ENCODE peak calls at places on chromosome 15, in eight cellular contexts. V, K, Z, I, O, R, U and H are unnamed samples.
A peak's percentile ranks its signal among the peaks of the same experiment; 100 is the strongest.

GRCh38 chr15:39131605-39132004 is 449.3 kb upstream of the THBS1 start:
- DNase-seq in Z (no peak), U (no peak), R (no peak), I (no peak), O (no peak), K (no peak), V (peak; percentile 35), H (no peak)

GRCh38 chr15:31457631-31458526 is 131.2 kb downstream of the KLF13 start:
- DNase-seq in R (no peak), Z (no peak), V (peak; percentile 58), K (no peak), I (no peak), O (no peak), U (peak; percentile 76), H (no peak)

GRCh38 chr15:64651573-64652260 is 123.7 kb downstream of the RBPMS2 start:
- DNase-seq in K (peak; percentile 17), U (no peak), Z (no peak), I (no peak), O (no peak), R (peak; percentile 55), V (no peak), H (peak; percentile 63)

GRCh38 chr15:50135123-50135541 is 16.1 kb upstream of the ATP8B4 start:
- DNase-seq in Z (no peak), I (no peak), V (no peak), O (no peak), U (no peak), K (no peak), R (no peak), H (no peak)

GRCh38 chr15:98896802-98897732 is 110.5 kb downstream of the PGPEP1L start:
- DNase-seq in R (no peak), K (no peak), V (peak; percentile 99), Z (peak; percentile 98), U (peak; percentile 99), I (no peak), O (peak; percentile 49), H (no peak)

GRCh38 chr15:83515171-83515570 is 68.0 kb downstream of the SH3GL3 start:
- DNase-seq in K (no peak), V (no peak), O (no peak), R (no peak), U (no peak), I (no peak), Z (no peak), H (no peak)

GRCh38 chr15:36940636-36941285 is 159.6 kb downstream of the MEIS2 start:
- DNase-seq in Z (no peak), R (no peak), I (no peak), U (no peak), O (no peak), K (no peak), V (no peak), H (no peak)

GRCh38 chr15:93076875-93077274 is 12.1 kb downstream of the RGMA start:
- DNase-seq in R (no peak), Z (no peak), I (no peak), V (no peak), K (no peak), U (no peak), O (no peak), H (no peak)

GRCh38 chr15:36407647-36408046 is 171.8 kb upstream of the CDIN1 start:
- DNase-seq in V (peak; percentile 89), O (no peak), R (no peak), Z (no peak), U (peak; percentile 70), K (no peak), I (no peak), H (no peak)

GRCh38 chr15:42267286-42267685 is 5.7 kb upstream of the GANC start:
- DNase-seq in O (no peak), V (no peak), U (peak; percentile 41), R (no peak), Z (no peak), I (no peak), K (no peak), H (no peak)

GRCh38 chr15:41557673-41558399 is 1.2 kb upstream of the TYRO3 start:
- DNase-seq in K (peak; percentile 52), I (peak; percentile 60), U (peak; percentile 74), Z (peak; percentile 25), O (peak; percentile 54), V (peak; percentile 79), R (peak; percentile 80), H (peak; percentile 84)

GRCh38 chr15:38504680-38505467 is 50.9 kb downstream of the FAM98B start:
- DNase-seq in U (peak; percentile 2), I (no peak), V (peak; percentile 16), R (no peak), K (no peak), Z (no peak), O (no peak), H (no peak)

GRCh38 chr15:81357178-81357686 is 16.8 kb downstream of the TMC3 start:
- DNase-seq in Z (no peak), V (no peak), I (no peak), K (no peak), O (no peak), U (no peak), R (no peak), H (no peak)
- TF ChIP-seq CTCF in Z (no peak), V (peak; percentile 5), I (no peak), K (no peak), O (peak; percentile 15), U (peak; percentile 3), R (no peak), H (no peak)

GRCh38 chr15:27850050-27850449 is 249.1 kb downstream of the OCA2 start:
- DNase-seq in V (no peak), I (no peak), Z (no peak), K (no peak), O (no peak), R (no peak), U (no peak), H (no peak)

GRCh38 chr15:27850961-27851636 is 248.0 kb downstream of the OCA2 start:
- DNase-seq in Z (no peak), U (no peak), O (no peak), K (no peak), R (no peak), I (no peak), V (no peak), H (no peak)

GRCh38 chr15:27854601-27855000 is 244.5 kb downstream of the OCA2 start:
- DNase-seq in Z (no peak), I (no peak), K (no peak), V (no peak), U (no peak), R (no peak), O (no peak), H (no peak)

GRCh38 chr15:27853624-27854455 is 245.3 kb downstream of the OCA2 start:
- DNase-seq in K (no peak), U (no peak), V (no peak), O (no peak), R (no peak), I (no peak), Z (no peak), H (no peak)

GRCh38 chr15:27851811-27852210 is 247.3 kb downstream of the OCA2 start:
- DNase-seq in V (no peak), I (no peak), Z (no peak), U (no peak), O (no peak), R (no peak), K (no peak), H (no peak)
- TF ChIP-seq CTCF in V (no peak), I (no peak), Z (no peak), U (no peak), O (no peak), R (no peak), K (no peak), H (no peak)

GRCh38 chr15:85760049-85760448 is 34.7 kb downstream of the KLHL25 start:
- DNase-seq in K (no peak), I (no peak), R (no peak), Z (no peak), V (no peak), U (no peak), O (no peak), H (no peak)

GRCh38 chr15:85762039-85762755 is 32.5 kb downstream of the KLHL25 start:
- DNase-seq in I (no peak), K (no peak), V (no peak), U (no peak), O (no peak), Z (no peak), R (no peak), H (no peak)

GRCh38 chr15:85759391-85759790 is 35.3 kb downstream of the KLHL25 start:
- DNase-seq in O (no peak), V (no peak), I (no peak), U (no peak), K (no peak), R (no peak), Z (no peak), H (no peak)

GRCh38 chr15:85761635-85762034 is 33.1 kb downstream of the KLHL25 start:
- DNase-seq in R (no peak), I (no peak), V (peak; percentile 71), Z (no peak), O (no peak), U (peak; percentile 49), K (no peak), H (no peak)

DNA sequence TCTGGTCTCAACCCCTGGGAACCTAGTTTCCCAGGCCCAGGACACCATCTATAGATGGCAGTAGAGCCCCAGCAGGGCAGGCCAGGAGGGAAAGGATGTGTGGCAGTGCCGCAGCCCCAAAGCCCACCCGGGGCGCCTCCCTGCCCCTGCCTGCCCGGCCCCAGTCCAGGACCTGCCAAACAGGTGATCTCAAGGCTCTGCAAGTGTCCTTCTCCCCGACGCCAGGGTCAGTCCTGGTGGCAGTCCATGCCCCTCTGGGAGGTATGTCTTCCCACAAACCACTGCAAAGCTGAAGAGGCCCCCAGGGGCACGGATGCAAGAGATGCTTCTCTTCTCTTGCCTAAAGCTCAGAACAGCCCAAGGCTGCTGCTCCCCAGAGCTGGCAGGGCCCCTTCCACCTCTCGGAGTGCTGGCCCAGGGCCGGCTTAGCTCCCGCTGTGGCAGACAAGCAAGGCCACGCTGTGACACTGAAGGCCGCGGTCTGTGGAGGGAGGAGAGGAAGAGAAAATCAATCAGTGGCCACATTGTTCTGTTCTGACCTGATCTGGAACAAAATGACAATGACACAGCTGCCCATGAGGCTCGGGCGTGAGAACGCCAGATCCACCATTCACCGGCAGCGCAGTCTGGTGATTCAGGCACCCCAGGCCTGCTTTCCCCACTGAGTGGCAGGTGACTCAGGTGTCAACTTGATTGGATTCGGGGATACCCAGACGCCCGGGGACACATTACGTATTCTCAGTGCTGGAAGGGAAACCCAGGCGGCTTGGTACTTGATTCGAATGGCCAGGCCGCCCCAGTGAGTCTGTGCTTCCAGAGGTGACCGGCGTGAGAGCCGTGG is 34.0 kb downstream of the KLHL25 start:
- DNase-seq in V (no peak), R (no peak), O (no peak), Z (no peak), K (no peak), I (no peak), U (no peak), H (no peak)
- TF ChIP-seq CTCF in V (peak; percentile 39), R (no peak), O (no peak), Z (no peak), K (no peak), I (no peak), U (no peak), H (peak; percentile 21)

DNA sequence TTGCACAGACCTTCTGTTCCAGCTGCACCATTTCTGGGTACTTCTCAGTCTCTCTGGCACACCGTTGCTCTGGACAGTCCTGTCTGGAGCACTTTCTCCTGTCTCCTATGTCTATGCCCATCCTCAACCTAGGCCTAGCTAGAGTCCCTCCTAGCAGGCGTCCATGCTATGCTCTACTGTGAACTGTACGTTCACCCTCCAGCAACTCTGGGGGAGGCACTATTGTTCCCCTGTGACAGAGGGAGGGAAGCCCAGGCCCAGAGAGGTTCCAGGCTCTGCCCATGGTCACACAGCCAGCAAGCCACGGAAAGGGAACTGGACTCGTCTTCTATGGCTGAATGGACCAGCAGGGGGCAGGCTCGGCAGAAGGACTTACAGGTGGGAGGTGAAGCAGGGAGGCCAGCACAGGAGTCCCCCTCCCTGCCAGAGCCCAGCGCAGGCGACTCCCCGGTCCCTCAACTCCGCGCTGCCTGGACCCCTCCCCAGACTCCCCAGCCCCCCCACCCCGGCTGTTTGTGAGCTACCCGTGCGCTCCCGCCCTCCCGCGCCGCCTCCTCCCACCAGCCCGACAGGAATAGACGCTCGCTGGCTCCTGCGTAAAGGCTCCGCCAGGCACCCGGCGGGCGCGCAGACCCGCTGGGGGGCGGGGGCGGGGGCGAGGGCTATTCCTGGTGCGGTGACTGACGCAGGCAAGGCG is 1.7 kb upstream of the LINGO1 start:
- DNase-seq in Z (no peak), I (peak; percentile 83), V (peak; percentile 29), R (peak; percentile 84), O (peak; percentile 87), U (peak; percentile 64), K (no peak), H (peak; percentile 86)
- TF ChIP-seq CTCF in Z (peak; percentile 31), I (peak; percentile 27), V (peak; percentile 66), R (peak; percentile 85), O (peak; percentile 68), U (peak; percentile 61), K (no peak), H (peak; percentile 81)